ENCODE peak calls at places on chromosomes 3 and 15, in nine cellular contexts. U is sigmoid colon; T is endodermal cell; M is CD8-positive, alpha-beta memory T cell; S is upper lobe of right lung; K is tibial artery; V is Peyer's patch; Y is GM12878; Z is IMR-90. A is an unnamed sample.
A peak's percentile ranks its signal among the peaks of the same experiment; 100 is the strongest.

GRCh38 chr15:36863551-36863950 is 236.8 kb downstream of the MEIS2 start:
- DNase-seq in U (no peak), T (no peak), M (no peak), S (no peak), K (no peak), V (no peak), Y (no peak), Z (peak; percentile 56), A (no peak)

GRCh38 chr15:100627789-100628395 is 25.5 kb downstream of the ASB7 start:
- DNase-seq in U (peak; percentile 80), T (peak; percentile 86), M (peak; percentile 70), S (no peak), K (no peak), V (no peak), Y (peak; percentile 43), Z (peak; percentile 82), A (peak; percentile 20)

GRCh38 chr3:159672728-159673471 is 315.7 kb upstream of the IL12A start:
- DNase-seq in U (no peak), T (no peak), M (no peak), S (no peak), K (no peak), V (no peak), Y (no peak), Z (no peak), A (no peak)

GRCh38 chr3:14672588-14672987 is 2.4 kb upstream of the C3orf20 start:
- DNase-seq in U (no peak), T (no peak), M (no peak), S (no peak), K (no peak), V (no peak), Y (no peak), Z (no peak), A (no peak)

GRCh38 chr3:60080648-60081047 is 1030.8 kb upstream of the CFAP20DC start:
- DNase-seq in U (no peak), T (no peak), M (no peak), S (no peak), K (no peak), V (no peak), Y (no peak), Z (no peak), A (no peak)

GRCh38 chr3:42731476-42732195 is 29.0 kb upstream of the HHATL start:
- DNase-seq in U (peak; percentile 44), T (no peak), M (no peak), S (no peak), K (peak; percentile 48), V (no peak), Y (no peak), Z (no peak), A (no peak)

GRCh38 chr15:68415501-68416157 is 16.3 kb downstream of the ITGA11 start:
- DNase-seq in U (peak; percentile 74), T (peak; percentile 51), M (no peak), S (no peak), K (peak; percentile 70), V (peak; percentile 8), Y (no peak), Z (no peak), A (peak; percentile 69)

GRCh38 chr15:95932676-95933075 is 397.8 kb upstream of the NR2F2 start:
- DNase-seq in U (no peak), T (no peak), M (no peak), S (no peak), K (no peak), V (no peak), Y (no peak), Z (peak; percentile 10), A (no peak)

GRCh38 chr3:21621396-21621695 is 129.7 kb downstream of the ZNF385D start:
- DNase-seq in U (no peak), T (no peak), M (no peak), S (no peak), K (no peak), V (no peak), Y (no peak), Z (peak; percentile 22), A (no peak)

GRCh38 chr3:151327571-151328198 is 1.7 kb downstream of the P2RY13 start:
- DNase-seq in U (no peak), T (no peak), M (no peak), S (no peak), K (no peak), V (no peak), Y (no peak), Z (peak; percentile 34), A (no peak)

GRCh38 chr3:146148468-146148931 is 12.5 kb downstream of the PLOD2 start:
- DNase-seq in U (no peak), T (no peak), M (no peak), S (no peak), K (no peak), V (no peak), Y (no peak), Z (peak; percentile 47), A (no peak)

GRCh38 chr3:193895409-193895808 is 240.5 kb upstream of the HES1 start:
- DNase-seq in U (no peak), T (no peak), M (no peak), S (no peak), K (no peak), V (no peak), Y (no peak), Z (no peak), A (no peak)

GRCh38 chr3:62665627-62666433 is 209.4 kb downstream of the CADPS start:
- DNase-seq in U (no peak), T (peak; percentile 97), M (no peak), S (peak; percentile 72), K (peak; percentile 71), V (peak; percentile 84), Y (peak; percentile 2), Z (peak; percentile 18), A (peak; percentile 67)

GRCh38 chr3:43378066-43378935 is 92.0 kb downstream of the SNRK start:
- DNase-seq in U (no peak), T (peak; percentile 85), M (peak; percentile 82), S (no peak), K (no peak), V (no peak), Y (peak; percentile 4), Z (peak; percentile 38), A (peak; percentile 45)

GRCh38 chr3:46393554-46394434 is 13.1 kb downstream of the CCR5AS start:
- DNase-seq in U (no peak), T (peak; percentile 81), M (no peak), S (no peak), K (no peak), V (no peak), Y (no peak), Z (peak; percentile 47), A (no peak)

GRCh38 chr3:30184102-30184810 is 422.1 kb upstream of the TGFBR2 start:
- DNase-seq in U (no peak), T (no peak), M (no peak), S (no peak), K (no peak), V (no peak), Y (no peak), Z (no peak), A (no peak)

GRCh38 chr3:179829391-179829790 is 176.6 kb downstream of the USP13 start:
- DNase-seq in U (no peak), T (peak; percentile 69), M (no peak), S (no peak), K (no peak), V (no peak), Y (no peak), Z (no peak), A (no peak)

GRCh38 chr3:37751967-37752660 is 109.6 kb upstream of the CTDSPL start:
- DNase-seq in U (no peak), T (peak; percentile 58), M (no peak), S (no peak), K (no peak), V (no peak), Y (no peak), Z (no peak), A (no peak)

GRCh38 chr15:66080791-66081475 is 172.6 kb downstream of the MEGF11 start:
- DNase-seq in U (peak; percentile 58), T (peak; percentile 86), M (no peak), S (peak; percentile 17), K (peak; percentile 54), V (peak; percentile 62), Y (no peak), Z (peak; percentile 58), A (no peak)

GRCh38 chr3:51393096-51393495 is 2.0 kb downstream of the RBM15B start:
- DNase-seq in U (no peak), T (no peak), M (no peak), S (no peak), K (no peak), V (no peak), Y (no peak), Z (no peak), A (no peak)

GRCh38 chr3:51391566-51392300 is 648 bp downstream of the RBM15B start:
- DNase-seq in U (no peak), T (peak; percentile 68), M (peak; percentile 73), S (peak; percentile 78), K (no peak), V (no peak), Y (no peak), Z (peak; percentile 28), A (peak; percentile 65)

GRCh38 chr3:51393564-51393963 is 2.5 kb downstream of the RBM15B start:
- DNase-seq in U (no peak), T (no peak), M (no peak), S (no peak), K (no peak), V (peak; percentile 43), Y (no peak), Z (no peak), A (no peak)

GRCh38 chr3:51391075-51391565 is at the start of gene RBM15B:
- DNase-seq in U (peak; percentile 99), T (peak; percentile 99), M (peak; percentile 98), S (peak; percentile 99), K (peak; percentile 99), V (peak; percentile 99), Y (peak; percentile 80), Z (peak; percentile 96), A (peak; percentile 99)

GRCh38 chr3:51392301-51393095 is 1.4 kb downstream of the RBM15B start:
- DNase-seq in U (no peak), T (no peak), M (peak; percentile 53), S (no peak), K (no peak), V (peak; percentile 45), Y (no peak), Z (no peak), A (no peak)
- H3K4me1 ChIP-seq in U (peaks cover 41% of the 10 kb centered on the region), T (peaks cover 16% of the 10 kb centered on the region), M (peaks cover 71% of the 10 kb centered on the region), S (peaks cover 41% of the 10 kb centered on the region), K (peaks cover 70% of the 10 kb centered on the region), V (no peaks in the 10 kb centered on the region), Y (peaks cover 21% of the 10 kb centered on the region), Z (peaks cover 29% of the 10 kb centered on the region), A (peaks cover 51% of the 10 kb centered on the region)

GRCh38 chr15:44728576-44729393 is 7.5 kb upstream of the TRIM69 start:
- DNase-seq in U (peak; percentile 98), T (peak; percentile 97), M (peak; percentile 97), S (peak; percentile 97), K (peak; percentile 98), V (peak; percentile 96), Y (peak; percentile 100), Z (peak; percentile 99), A (peak; percentile 95)
- H3K4me1 ChIP-seq in U (peaks cover 31% of the 10 kb centered on the region), T (no peaks in the 10 kb centered on the region), M (peaks cover 74% of the 10 kb centered on the region), S (peaks cover 41% of the 10 kb centered on the region), K (peaks cover 37% of the 10 kb centered on the region), V (no peaks in the 10 kb centered on the region), Y (peaks cover 32% of the 10 kb centered on the region), Z (peaks cover 2% of the 10 kb centered on the region), A (peaks cover 15% of the 10 kb centered on the region)

GRCh38 chr15:92934706-92935105 is 34.6 kb downstream of the CHD2 start:
- DNase-seq in U (no peak), T (no peak), M (no peak), S (no peak), K (no peak), V (no peak), Y (no peak), Z (no peak), A (no peak)
- H3K4me1 ChIP-seq in U (peaks cover 19% of the 10 kb centered on the region), T (peaks cover 12% of the 10 kb centered on the region), M (peaks cover 25% of the 10 kb centered on the region), S (peaks cover 10% of the 10 kb centered on the region), K (peaks cover 15% of the 10 kb centered on the region), V (no peaks in the 10 kb centered on the region), Y (no peaks in the 10 kb centered on the region), Z (peaks cover 7% of the 10 kb centered on the region), A (peaks cover 36% of the 10 kb centered on the region)

GRCh38 chr3:122562923-122563716 is 980 bp downstream of the PARP9 start:
- DNase-seq in U (no peak), T (no peak), M (no peak), S (no peak), K (no peak), V (no peak), Y (no peak), Z (no peak), A (no peak)
- H3K4me1 ChIP-seq in U (peaks cover 23% of the 10 kb centered on the region), T (no peaks in the 10 kb centered on the region), M (peaks cover 54% of the 10 kb centered on the region), S (peaks cover 24% of the 10 kb centered on the region), K (peaks cover 20% of the 10 kb centered on the region), V (no peaks in the 10 kb centered on the region), Y (peaks cover 4% of the 10 kb centered on the region), Z (peaks cover 3% of the 10 kb centered on the region), A (peaks cover 17% of the 10 kb centered on the region)